ENCODE peak calls at places on chromosomes 3 and 15, in eight cellular contexts. E, O, D, F, X, L, A and G are unnamed samples.
A peak's percentile ranks its signal among the peaks of the same experiment; 100 is the strongest.

GRCh38 chr3:113287818-113288648 is 76.7 kb downstream of the BOC start:
- DNase-seq in E (peak; percentile 58), O (peak; percentile 56), D (peak; percentile 45), F (peak; percentile 72), X (no peak), L (no peak), A (peak; percentile 71), G (peak; percentile 34)

GRCh38 chr15:79028411-79028964 is 62.1 kb downstream of the RASGRF1 start:
- DNase-seq in E (peak; percentile 54), O (no peak), D (peak; percentile 18), F (no peak), X (peak; percentile 59), L (no peak), A (peak; percentile 27), G (peak; percentile 16)

GRCh38 chr3:28243424-28244106 is 2.1 kb downstream of the CMC1 start:
- DNase-seq in E (no peak), O (no peak), D (no peak), F (no peak), X (no peak), L (no peak), A (no peak), G (no peak)

GRCh38 chr3:66408458-66408857 is 92.4 kb downstream of the LRIG1 start:
- DNase-seq in E (no peak), O (no peak), D (no peak), F (peak; percentile 61), X (no peak), L (no peak), A (no peak), G (no peak)

GRCh38 chr3:2090512-2090911 is 8.2 kb upstream of the CNTN4 start:
- DNase-seq in E (no peak), O (no peak), D (no peak), F (no peak), X (no peak), L (no peak), A (no peak), G (no peak)

GRCh38 chr3:53809764-53810400 is 36.3 kb downstream of the CHDH start:
- DNase-seq in E (no peak), O (peak; percentile 9), D (no peak), F (no peak), X (no peak), L (no peak), A (no peak), G (no peak)

GRCh38 chr3:191070201-191070600 is 128.8 kb upstream of the OSTN start:
- DNase-seq in E (no peak), O (no peak), D (no peak), F (no peak), X (no peak), L (no peak), A (no peak), G (peak; percentile 23)

GRCh38 chr15:56760186-56760585 is 26.9 kb upstream of the ZNF280D start:
- DNase-seq in E (no peak), O (no peak), D (no peak), F (no peak), X (no peak), L (no peak), A (no peak), G (no peak)

GRCh38 chr15:59553879-59554735 is 57.5 kb upstream of the GCNT3 start:
- DNase-seq in E (peak; percentile 57), O (no peak), D (no peak), F (peak; percentile 5), X (no peak), L (no peak), A (no peak), G (peak; percentile 12)

GRCh38 chr3:193465992-193466618 is 87.6 kb upstream of the ATP13A5 start:
- DNase-seq in E (no peak), O (no peak), D (no peak), F (no peak), X (no peak), L (no peak), A (no peak), G (no peak)

GRCh38 chr15:71820127-71820526 is 9.8 kb downstream of the NR2E3 start:
- DNase-seq in E (no peak), O (no peak), D (no peak), F (no peak), X (no peak), L (no peak), A (no peak), G (no peak)

GRCh38 chr15:57272770-57273357 is 103.4 kb upstream of the CGNL1 start:
- DNase-seq in E (no peak), O (no peak), D (no peak), F (no peak), X (no peak), L (no peak), A (no peak), G (no peak)

GRCh38 chr3:183100376-183100775 is 1.1 kb upstream of the MCCC1 start:
- DNase-seq in E (no peak), O (no peak), D (no peak), F (no peak), X (no peak), L (no peak), A (peak; percentile 82), G (no peak)

GRCh38 chr15:60758961-60759729 is 280.2 kb upstream of the ICE2 start:
- DNase-seq in E (no peak), O (no peak), D (no peak), F (no peak), X (no peak), L (no peak), A (peak; percentile 11), G (peak; percentile 3)

GRCh38 chr15:40103864-40104271 is 4.8 kb downstream of the BMF start:
- DNase-seq in E (no peak), O (no peak), D (no peak), F (no peak), X (no peak), L (no peak), A (no peak), G (no peak)

GRCh38 chr15:40104296-40104864 is 4.3 kb downstream of the BMF start:
- DNase-seq in E (no peak), O (no peak), D (no peak), F (no peak), X (no peak), L (no peak), A (no peak), G (no peak)

GRCh38 chr15:40100947-40101905 is 7.5 kb downstream of the BMF start:
- DNase-seq in E (no peak), O (no peak), D (no peak), F (peak; percentile 46), X (no peak), L (no peak), A (no peak), G (no peak)

GRCh38 chr15:40104865-40105516 is 3.7 kb downstream of the BMF start:
- DNase-seq in E (peak; percentile 69), O (peak; percentile 94), D (peak; percentile 91), F (peak; percentile 96), X (peak; percentile 53), L (peak; percentile 95), A (peak; percentile 90), G (peak; percentile 93)

GRCh38 chr15:40103124-40103858 is 5.4 kb downstream of the BMF start:
- DNase-seq in E (no peak), O (peak; percentile 86), D (peak; percentile 80), F (peak; percentile 96), X (no peak), L (peak; percentile 94), A (peak; percentile 91), G (peak; percentile 69)
- TF ChIP-seq POLR2A in E (no peak), O (no peak), D (no peak), F (no peak), X (no peak), L (no peak), A (no peak), G (no peak)

DNA sequence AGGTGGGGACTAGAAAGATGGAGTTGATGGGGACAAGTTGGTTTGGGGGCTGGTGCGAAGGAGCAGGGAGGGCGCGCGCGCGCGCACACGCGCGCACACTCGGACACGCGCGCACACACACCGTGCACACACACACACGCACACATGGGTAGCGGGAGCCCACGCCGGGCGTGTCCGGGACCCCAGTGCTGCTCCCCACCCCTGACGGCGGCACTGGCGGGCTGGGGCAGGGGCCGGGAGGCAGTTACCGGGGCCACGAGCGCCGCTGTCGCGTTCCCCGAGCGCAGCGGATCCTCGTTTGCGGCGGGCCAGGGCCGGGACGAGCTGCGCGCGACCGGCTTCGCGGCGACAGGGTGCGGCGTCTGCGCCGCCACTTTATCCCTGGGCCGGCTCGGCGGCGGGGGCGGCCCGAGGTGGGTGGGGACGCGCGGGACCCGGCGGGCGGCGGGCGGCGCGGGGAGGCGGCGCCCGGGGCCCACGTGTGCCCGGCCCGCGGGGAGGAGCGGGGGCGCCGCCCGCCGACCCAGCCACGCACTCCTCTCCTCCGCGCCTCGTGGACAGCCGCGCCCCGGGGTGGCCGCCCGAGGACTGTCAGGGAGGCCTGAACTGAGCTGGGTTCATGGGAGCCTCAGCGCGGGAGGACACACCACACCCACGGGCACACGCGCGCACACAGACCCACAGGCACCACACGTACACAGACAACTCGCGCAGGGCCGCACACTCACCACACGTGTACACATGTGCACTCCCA is 698 bp upstream of the MGLL start:
- DNase-seq in E (no peak), O (peak; percentile 35), D (peak; percentile 76), F (peak; percentile 89), X (peak; percentile 41), L (peak; percentile 93), A (peak; percentile 23), G (no peak)
- TF ChIP-seq POLR2A in E (peak; percentile 35), O (no peak), D (peak; percentile 53), F (no peak), X (no peak), L (peak; percentile 27), A (peak; percentile 16), G (peak; percentile 35)

GRCh38 chr15:34365836-34366235 is 1.2 kb downstream of the LPCAT4 start:
- DNase-seq in E (no peak), O (no peak), D (peak; percentile 8), F (no peak), X (no peak), L (no peak), A (no peak), G (no peak)

GRCh38 chr15:34365073-34365825 is 1.7 kb downstream of the LPCAT4 start:
- DNase-seq in E (no peak), O (no peak), D (peak; percentile 60), F (no peak), X (no peak), L (peak; percentile 45), A (no peak), G (no peak)

GRCh38 chr15:34366271-34367043 is 539 bp downstream of the LPCAT4 start:
- DNase-seq in E (peak; percentile 85), O (peak; percentile 78), D (peak; percentile 75), F (peak; percentile 81), X (no peak), L (peak; percentile 87), A (peak; percentile 74), G (peak; percentile 76)

GRCh38 chr15:34370129-34370528 is 3.1 kb upstream of the LPCAT4 start:
- DNase-seq in E (no peak), O (no peak), D (no peak), F (no peak), X (no peak), L (no peak), A (no peak), G (no peak)

GRCh38 chr15:34367128-34368081 is at the start of gene LPCAT4:
- DNase-seq in E (peak; percentile 87), O (peak; percentile 86), D (peak; percentile 90), F (peak; percentile 94), X (peak; percentile 90), L (peak; percentile 97), A (peak; percentile 86), G (peak; percentile 87)
- TF ChIP-seq POLR2A in E (peak; percentile 90), O (peak; percentile 50), D (peak; percentile 75), F (peak; percentile 35), X (peak; percentile 62), L (peak; percentile 27), A (peak; percentile 56), G (peak; percentile 64)

GRCh38 chr15:80444680-80445251 is 40.6 kb downstream of the ARNT2 start:
- DNase-seq in E (no peak), O (no peak), D (no peak), F (no peak), X (no peak), L (no peak), A (no peak), G (no peak)
- TF ChIP-seq POLR2A in E (no peak), O (no peak), D (no peak), F (no peak), X (no peak), L (no peak), A (no peak), G (no peak)